ENCODE peak calls at places on chromosome 9, in seven cellular contexts. C, Z, T, H, W, I and A are unnamed samples.

GRCh38 chr9:136597965-136598364 is 52.1 kb upstream of the NOTCH1 start:
- DNase-seq in Z (no peak), I (no peak), C (no peak), W (no peak), H (no peak), T (no peak), A (no peak)

GRCh38 chr9:121559183-121559582 is 59.5 kb upstream of the GGTA1 start:
- DNase-seq in H (no peak), C (no peak), Z (no peak), T (peak; percentile 93), W (peak; percentile 79), I (peak; percentile 74), A (no peak)

GRCh38 chr9:130780865-130781504 is 54.1 kb upstream of the ABL1 start:
- DNase-seq in T (peak; percentile 87), W (peak; percentile 36), C (no peak), Z (no peak), I (no peak), H (peak; percentile 99), A (peak; percentile 37)

GRCh38 chr9:81416476-81417298 is 272.7 kb downstream of the TLE1 start:
- DNase-seq in H (no peak), C (no peak), I (no peak), T (no peak), W (no peak), Z (no peak), A (peak; percentile 19)

GRCh38 chr9:131731237-131731995 is 8.5 kb downstream of the RAPGEF1 start:
- DNase-seq in Z (no peak), C (no peak), H (no peak), I (no peak), W (peak; percentile 56), T (no peak), A (no peak)

GRCh38 chr9:105425817-105426433 is 21.9 kb upstream of the FSD1L start:
- DNase-seq in W (peak; percentile 38), C (no peak), H (no peak), I (no peak), T (peak; percentile 28), Z (no peak), A (no peak)

GRCh38 chr9:37026085-37026935 is 7.8 kb downstream of the PAX5 start:
- DNase-seq in C (no peak), I (no peak), W (no peak), Z (no peak), T (no peak), H (no peak), A (no peak)

GRCh38 chr9:135255843-135256567 is 168.5 kb downstream of the OLFM1 start:
- DNase-seq in Z (no peak), I (no peak), T (no peak), W (no peak), C (peak; percentile 39), H (no peak), A (no peak)

GRCh38 chr9:86369810-86370209 is 15.6 kb upstream of the TUT7 start:
- DNase-seq in H (no peak), W (no peak), Z (no peak), I (no peak), T (no peak), C (no peak), A (no peak)

GRCh38 chr9:110555971-110556370 is 23.6 kb downstream of the SVEP1 start:
- DNase-seq in T (no peak), Z (no peak), W (peak; percentile 76), H (peak; percentile 50), I (no peak), C (peak; percentile 50), A (peak; percentile 70)

GRCh38 chr9:27117489-27118135 is 8.6 kb downstream of the TEK start:
- DNase-seq in I (no peak), T (peak; percentile 94), C (peak; percentile 65), Z (no peak), W (peak; percentile 64), H (peak; percentile 51), A (peak; percentile 19)

GRCh38 chr9:117957267-117957666 is 253.1 kb downstream of the TLR4 start:
- DNase-seq in C (peak; percentile 41), H (no peak), T (peak; percentile 5), I (no peak), Z (no peak), W (peak; percentile 65), A (no peak)

GRCh38 chr9:117323390-117323789 is 91.5 kb downstream of the ASTN2 start:
- DNase-seq in H (no peak), C (no peak), I (no peak), Z (no peak), W (no peak), T (no peak), A (no peak)

GRCh38 chr9:122226142-122226757 is 2.5 kb downstream of the LHX6 start:
- DNase-seq in Z (no peak), H (no peak), W (no peak), C (no peak), T (no peak), I (no peak), A (no peak)

GRCh38 chr9:93675336-93676150 is 99.2 kb downstream of the PHF2 start:
- DNase-seq in Z (no peak), T (no peak), H (no peak), I (no peak), W (no peak), C (peak; percentile 38), A (peak; percentile 5)

GRCh38 chr9:120117081-120117480 is 462.9 kb downstream of the CDK5RAP2 start:
- DNase-seq in Z (no peak), T (no peak), H (no peak), W (no peak), C (no peak), I (no peak), A (no peak)